ENCODE peak calls at places on chromosomes 2 and 18, in ten cellular contexts. Y, T, V, S, A, X, C, M, O and U are unnamed samples.

GRCh38 chr2:48346124-48346536 is 183.8 kb upstream of the STON1 start:
- DNase-seq in Y (peak), T (peak), V (no peak), S (peak), A (peak), X (peak), C (no peak), M (peak), O (peak), U (peak)

GRCh38 chr2:27573452-27573851 is 9.4 kb upstream of the ZNF512 start:
- DNase-seq in Y (no peak), T (no peak), V (no peak), S (no peak), A (no peak), X (no peak), C (no peak), M (peak), O (peak), U (peak)

GRCh38 chr18:50061876-50062517 is 132.9 kb downstream of the MYO5B start:
- DNase-seq in Y (peak), T (peak), V (no peak), S (no peak), A (no peak), X (no peak), C (no peak), M (peak), O (no peak), U (no peak)

GRCh38 chr18:12726774-12727550 is 24.1 kb downstream of the PSMG2 start:
- DNase-seq in Y (no peak), T (no peak), V (no peak), S (peak), A (peak), X (no peak), C (peak), M (peak), O (peak), U (peak)

GRCh38 chr18:58350526-58350925 is 278.4 kb downstream of the ALPK2 start:
- DNase-seq in Y (no peak), T (no peak), V (no peak), S (no peak), A (no peak), X (no peak), C (no peak), M (no peak), O (peak), U (no peak)

GRCh38 chr18:64100136-64100922 is 48.6 kb downstream of the LINC00305 start:
- DNase-seq in Y (no peak), T (no peak), V (no peak), S (no peak), A (no peak), X (no peak), C (no peak), M (no peak), O (no peak), U (no peak)

GRCh38 chr2:240846881-240847601 is 21.6 kb upstream of the AGXT start:
- DNase-seq in Y (no peak), T (no peak), V (peak), S (no peak), A (no peak), X (no peak), C (no peak), M (no peak), O (no peak), U (no peak)

GRCh38 chr2:179237209-179237946 is 27.3 kb downstream of the SESTD1 start:
- DNase-seq in Y (no peak), T (no peak), V (no peak), S (no peak), A (no peak), X (no peak), C (no peak), M (peak), O (no peak), U (no peak)

GRCh38 chr2:73832905-73833304 is 4.1 kb downstream of the STAMBP start:
- DNase-seq in Y (no peak), T (no peak), V (no peak), S (no peak), A (no peak), X (no peak), C (no peak), M (peak), O (peak), U (no peak)

GRCh38 chr2:28643911-28644334 is 107.7 kb upstream of the PPP1CB start:
- DNase-seq in Y (no peak), T (no peak), V (peak), S (no peak), A (peak), X (no peak), C (no peak), M (peak), O (peak), U (no peak)

GRCh38 chr2:102226612-102227351 is 40.0 kb downstream of the IL1RL2 start:
- DNase-seq in Y (no peak), T (no peak), V (no peak), S (no peak), A (no peak), X (no peak), C (no peak), M (peak), O (peak), U (no peak)
- H3K4me3 ChIP-seq in Y (no peak), T (no peak), V (no peak), S (no peak), A (no peak), X (no peak), C (no peak), M (no peak), O (no peak), U (no peak)

DNA sequence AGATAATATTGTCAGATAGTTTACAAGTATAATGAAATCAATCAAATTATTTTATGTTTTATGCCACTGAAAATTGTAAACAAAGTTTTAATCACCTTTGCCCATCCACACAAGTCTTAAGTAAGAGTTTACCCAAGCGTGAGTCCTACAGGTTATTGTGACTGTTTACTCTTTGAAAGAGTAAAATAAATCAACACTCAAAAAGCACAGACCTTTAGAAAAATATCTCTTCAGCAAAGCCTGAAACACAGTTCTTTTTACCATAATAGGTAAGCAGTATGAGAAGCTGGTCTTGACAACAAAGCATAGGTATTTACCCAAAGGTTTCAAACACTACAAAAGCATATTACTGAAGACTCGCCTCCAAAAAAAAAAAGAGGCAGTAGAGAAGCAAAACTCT is 3.7 kb downstream of the ROCK2 start:
- DNase-seq in Y (no peak), T (no peak), V (no peak), S (no peak), A (no peak), X (no peak), C (no peak), M (no peak), O (no peak), U (no peak)
- H3K4me3 ChIP-seq in Y (peak), T (peak), V (no peak), S (no peak), A (no peak), X (no peak), C (peak), M (no peak), O (no peak), U (no peak)

GRCh38 chr2:143133783-143134182 is 4.6 kb downstream of the ARHGAP15 start:
- DNase-seq in Y (no peak), T (no peak), V (no peak), S (no peak), A (no peak), X (no peak), C (no peak), M (no peak), O (no peak), U (no peak)

GRCh38 chr2:143132360-143132759 is 3.1 kb downstream of the ARHGAP15 start:
- DNase-seq in Y (no peak), T (no peak), V (no peak), S (no peak), A (no peak), X (no peak), C (peak), M (no peak), O (no peak), U (no peak)

GRCh38 chr2:143125647-143126046 is 3.6 kb upstream of the ARHGAP15 start:
- DNase-seq in Y (no peak), T (no peak), V (no peak), S (no peak), A (no peak), X (no peak), C (peak), M (peak), O (no peak), U (peak)

GRCh38 chr2:143123911-143124310 is 5.3 kb upstream of the ARHGAP15 start:
- DNase-seq in Y (no peak), T (no peak), V (no peak), S (no peak), A (no peak), X (no peak), C (no peak), M (no peak), O (no peak), U (no peak)

DNA sequence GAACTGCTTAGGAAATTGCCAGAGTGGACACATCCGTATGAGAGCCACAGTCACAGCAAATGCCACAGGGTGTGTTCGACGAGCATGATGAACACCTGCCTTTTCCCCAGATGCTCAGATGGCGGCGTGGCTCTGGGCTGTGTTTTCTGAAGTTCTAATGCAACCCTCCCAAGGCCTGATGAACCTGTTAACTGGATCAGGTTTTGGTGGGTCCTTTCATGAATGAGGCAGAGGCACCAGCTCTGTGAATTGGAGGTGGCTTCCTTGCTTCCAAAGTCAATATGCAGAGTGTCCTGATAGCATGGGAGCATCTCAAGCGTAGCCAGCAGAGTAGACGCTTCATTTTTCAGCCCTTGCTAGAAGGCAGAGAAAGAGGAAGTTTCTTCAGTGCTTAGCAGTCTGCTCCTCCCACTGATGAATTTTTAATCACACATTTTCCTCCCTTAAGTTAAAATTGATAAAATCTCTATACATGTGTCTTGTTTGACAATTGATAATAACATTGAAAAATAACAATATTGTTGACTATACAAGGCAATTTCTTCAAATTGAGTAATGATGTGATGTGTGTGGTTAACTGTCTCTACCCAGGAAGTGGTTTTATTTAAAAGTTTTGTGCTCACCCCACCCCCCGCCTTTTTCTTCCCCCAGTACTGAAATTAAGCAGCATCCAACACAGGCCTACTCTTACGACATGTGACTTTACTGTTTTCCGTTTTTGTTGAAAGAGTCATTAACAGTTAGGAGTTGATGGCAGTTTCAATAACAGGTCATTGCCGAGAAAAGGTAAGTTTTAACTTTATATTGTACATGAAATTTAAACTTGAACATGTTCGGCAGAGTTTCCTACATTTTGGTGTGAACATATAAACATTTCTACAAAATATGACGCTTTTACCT is at the start of gene ARHGAP15:
- DNase-seq in Y (no peak), T (no peak), V (peak), S (no peak), A (no peak), X (peak), C (peak), M (no peak), O (no peak), U (no peak)
- H3K4me3 ChIP-seq in Y (no peak), T (no peak), V (no peak), S (no peak), A (no peak), X (no peak), C (peak), M (no peak), O (no peak), U (no peak)

DNA sequence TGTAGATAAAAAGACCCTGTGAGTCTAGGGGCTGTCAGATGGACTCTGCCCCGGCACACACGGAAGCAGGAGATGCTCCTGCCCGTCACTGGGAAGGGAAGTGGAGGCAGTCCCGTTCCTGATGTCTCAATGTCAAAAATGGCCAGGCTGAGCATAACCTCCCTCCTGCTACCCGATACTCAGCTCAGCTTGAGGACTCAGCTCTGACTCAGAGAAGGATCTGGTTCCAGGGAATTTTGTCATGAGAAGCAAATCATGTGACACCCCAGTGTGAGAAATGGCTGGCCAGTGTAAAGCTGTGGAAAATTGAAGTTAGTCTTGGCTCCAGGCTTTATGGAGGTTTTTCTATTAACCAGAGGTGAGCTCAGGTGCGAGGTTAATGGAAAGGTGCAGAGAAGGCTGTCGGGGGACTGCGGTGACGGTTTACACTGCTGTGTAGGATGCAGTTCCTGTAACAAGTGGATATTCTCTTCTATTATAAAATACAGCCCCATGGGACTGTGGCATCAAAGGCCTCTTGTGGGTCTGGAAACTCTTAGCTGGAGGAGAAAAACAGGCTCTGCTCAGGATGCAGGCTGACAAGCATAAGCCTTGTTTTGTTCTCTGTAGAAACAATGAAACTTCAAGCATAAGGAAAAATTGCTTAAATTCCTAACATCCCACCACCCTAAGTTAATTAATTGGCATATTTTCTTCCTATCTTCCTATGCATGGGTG is 24.7 kb upstream of the AGAP1 start:
- DNase-seq in Y (peak), T (no peak), V (no peak), S (no peak), A (no peak), X (no peak), C (no peak), M (peak), O (peak), U (peak)
- H3K4me3 ChIP-seq in Y (no peak), T (no peak), V (no peak), S (no peak), A (no peak), X (no peak), C (no peak), M (peak), O (no peak), U (peak)

GRCh38 chr18:77102246-77103040 is 30.1 kb downstream of the MBP start:
- DNase-seq in Y (no peak), T (no peak), V (no peak), S (no peak), A (no peak), X (no peak), C (no peak), M (peak), O (peak), U (peak)

GRCh38 chr18:77103181-77103875 is 29.3 kb downstream of the MBP start:
- DNase-seq in Y (no peak), T (no peak), V (no peak), S (no peak), A (no peak), X (no peak), C (no peak), M (peak), O (peak), U (peak)

GRCh38 chr18:77100751-77101355 is 31.7 kb downstream of the MBP start:
- DNase-seq in Y (no peak), T (no peak), V (no peak), S (no peak), A (no peak), X (no peak), C (no peak), M (peak), O (no peak), U (no peak)

GRCh38 chr18:77099501-77100370 is 32.8 kb downstream of the MBP start:
- DNase-seq in Y (no peak), T (no peak), V (no peak), S (no peak), A (no peak), X (no peak), C (peak), M (no peak), O (no peak), U (no peak)

GRCh38 chr18:77101410-77102245 is 31.0 kb downstream of the MBP start:
- DNase-seq in Y (peak), T (peak), V (peak), S (no peak), A (peak), X (peak), C (peak), M (peak), O (peak), U (peak)
- H3K4me3 ChIP-seq in Y (peak), T (peak), V (no peak), S (no peak), A (no peak), X (no peak), C (peak), M (peak), O (peak), U (peak)

GRCh38 chr2:234950435-234950729 is 1.4 kb upstream of the SH3BP4 start:
- DNase-seq in Y (no peak), T (no peak), V (no peak), S (no peak), A (no peak), X (no peak), C (no peak), M (no peak), O (no peak), U (no peak)
- H3K4me3 ChIP-seq in Y (no peak), T (no peak), V (no peak), S (no peak), A (no peak), X (no peak), C (no peak), M (no peak), O (no peak), U (no peak)

GRCh38 chr2:78568921-78569320 is 456.6 kb upstream of the REG3G start:
- DNase-seq in Y (no peak), T (no peak), V (no peak), S (no peak), A (no peak), X (no peak), C (no peak), M (no peak), O (no peak), U (no peak)
- H3K4me3 ChIP-seq in Y (no peak), T (no peak), V (no peak), S (no peak), A (no peak), X (no peak), C (no peak), M (no peak), O (no peak), U (no peak)

GRCh38 chr2:231920366-231920765 is 5.8 kb downstream of the NPPC start:
- DNase-seq in Y (no peak), T (peak), V (no peak), S (no peak), A (no peak), X (no peak), C (no peak), M (no peak), O (no peak), U (no peak)
- H3K4me3 ChIP-seq in Y (no peak), T (no peak), V (no peak), S (no peak), A (no peak), X (no peak), C (no peak), M (no peak), O (no peak), U (no peak)

DNA sequence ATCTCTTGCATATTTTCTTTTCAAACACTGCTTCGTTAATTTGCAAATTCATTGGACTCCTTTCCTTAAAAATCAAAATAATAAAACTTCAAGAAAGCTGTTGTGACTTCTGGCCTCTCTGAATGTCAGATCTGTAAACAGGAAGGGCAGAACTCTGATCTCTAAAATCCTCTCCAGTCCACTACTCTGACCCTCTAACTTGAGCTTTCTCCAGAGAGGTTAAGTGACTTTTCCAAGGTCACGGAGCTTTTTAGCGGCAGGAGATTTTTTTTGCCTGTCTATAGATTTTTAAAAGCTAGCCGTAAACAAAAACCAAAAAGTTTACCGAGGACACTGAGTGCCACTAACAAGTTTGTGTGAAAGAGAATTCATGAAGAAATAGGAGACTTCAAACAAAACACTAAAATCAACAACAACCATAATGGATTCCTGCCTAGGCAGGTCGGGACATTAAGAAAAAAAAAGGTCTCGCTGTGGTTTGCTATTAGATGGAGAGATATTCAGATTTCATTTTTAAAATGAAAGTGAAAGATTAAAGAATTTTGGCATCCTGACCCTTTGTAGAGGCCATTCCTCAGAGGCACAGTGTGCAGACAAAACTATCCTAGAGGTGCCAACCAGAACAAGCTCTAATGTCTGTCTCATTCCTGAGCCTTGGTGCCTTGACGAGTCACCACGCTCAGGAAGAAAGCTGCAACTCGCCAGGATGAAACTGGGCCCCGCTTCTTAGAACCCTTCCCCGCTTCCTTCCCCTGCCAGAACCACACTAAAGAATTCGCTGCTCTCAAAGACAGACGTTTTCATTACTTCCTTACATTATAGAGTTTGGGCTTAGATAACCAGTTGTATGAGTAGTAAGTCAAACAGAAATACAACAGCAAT is 155.8 kb downstream of the TGIF1 start:
- DNase-seq in Y (no peak), T (no peak), V (no peak), S (no peak), A (no peak), X (no peak), C (peak), M (peak), O (peak), U (peak)
- H3K4me3 ChIP-seq in Y (peak), T (peak), V (no peak), S (no peak), A (no peak), X (no peak), C (peak), M (peak), O (peak), U (peak)